ENCODE peak calls at places on chromosomes 13 and 19, in ten cellular contexts. F is heart right ventricle, W is brain microvascular endothelial cell, Q is ascending aorta, C is kidney, G is ovary, T is left lung, J is coronary artery, S is cardiac muscle cell, K is heart left ventricle. U is an unnamed sample.

GRCh38 chr13:71417205-71417604 is 449.8 kb downstream of the DACH1 start:
- DNase-seq in F (no peak), W (no peak), Q (no peak), C (no peak), G (no peak), T (no peak), J (no peak), S (peak), K (no peak), U (no peak)

GRCh38 chr13:27379694-27380596 is 44.5 kb upstream of the GTF3A start:
- DNase-seq in F (peak), W (peak), Q (peak), C (no peak), G (peak), T (no peak), J (no peak), S (peak), K (peak), U (peak)

GRCh38 chr13:41058229-41059070 is 2.9 kb upstream of the WBP4 start:
- DNase-seq in F (peak), W (no peak), Q (no peak), C (no peak), G (no peak), T (no peak), J (no peak), S (no peak), K (no peak), U (no peak)

GRCh38 chr19:45448887-45449299 is 18.9 kb upstream of the FOSB start:
- DNase-seq in F (no peak), W (no peak), Q (no peak), C (no peak), G (no peak), T (no peak), J (no peak), S (peak), K (no peak), U (peak)

GRCh38 chr19:16496613-16496983 is 404 bp downstream of the C19orf44 start:
- DNase-seq in F (no peak), W (peak), Q (peak), C (no peak), G (peak), T (no peak), J (no peak), S (peak), K (peak), U (no peak)

GRCh38 chr19:21474671-21475181 is 30.7 kb upstream of the ZNF429 start:
- DNase-seq in F (peak), W (peak), Q (peak), C (peak), G (peak), T (peak), J (peak), S (peak), K (peak), U (peak)

GRCh38 chr19:38663156-38663651 is 15.8 kb downstream of the ACTN4 start:
- DNase-seq in F (no peak), W (no peak), Q (no peak), C (peak), G (no peak), T (no peak), J (no peak), S (no peak), K (no peak), U (no peak)

GRCh38 chr13:95360464-95361097 is 59.3 kb upstream of the ABCC4 start:
- DNase-seq in F (no peak), W (no peak), Q (no peak), C (no peak), G (no peak), T (no peak), J (no peak), S (no peak), K (no peak), U (no peak)

GRCh38 chr13:112066624-112067004 is 335 bp upstream of the SOX1 start:
- DNase-seq in F (peak), W (no peak), Q (no peak), C (peak), G (peak), T (no peak), J (no peak), S (peak), K (peak), U (no peak)

GRCh38 chr13:66208589-66208988 is 1021.5 kb downstream of the PCDH9 start:
- DNase-seq in F (no peak), W (no peak), Q (no peak), C (no peak), G (no peak), T (no peak), J (no peak), S (no peak), K (no peak), U (no peak)

GRCh38 chr13:43133792-43134191 is 110.4 kb downstream of the DNAJC15 start:
- DNase-seq in F (no peak), W (no peak), Q (no peak), C (no peak), G (no peak), T (no peak), J (no peak), S (no peak), K (no peak), U (no peak)

GRCh38 chr19:38213911-38214625 is 10.0 kb downstream of the DPF1 start:
- DNase-seq in F (no peak), W (peak), Q (no peak), C (no peak), G (no peak), T (no peak), J (no peak), S (peak), K (no peak), U (no peak)

GRCh38 chr19:38155453-38155852 is 68.6 kb downstream of the DPF1 start:
- DNase-seq in F (no peak), W (peak), Q (no peak), C (no peak), G (no peak), T (no peak), J (no peak), S (peak), K (no peak), U (no peak)

GRCh38 chr13:78604782-78605611 is 1.6 kb upstream of the POU4F1 start:
- DNase-seq in F (no peak), W (no peak), Q (no peak), C (no peak), G (no peak), T (no peak), J (no peak), S (no peak), K (no peak), U (no peak)

GRCh38 chr19:18418725-18419194 is 438 bp upstream of the SSBP4 start:
- DNase-seq in F (no peak), W (no peak), Q (peak), C (peak), G (peak), T (no peak), J (peak), S (no peak), K (peak), U (no peak)

GRCh38 chr19:49556412-49557398 is 23.7 kb downstream of the NOSIP start:
- DNase-seq in F (no peak), W (no peak), Q (no peak), C (peak), G (peak), T (no peak), J (no peak), S (no peak), K (no peak), U (no peak)

GRCh38 chr13:105343134-105343806 is 1192.2 kb downstream of the EFNB2 start:
- DNase-seq in F (no peak), W (peak), Q (no peak), C (no peak), G (no peak), T (no peak), J (no peak), S (no peak), K (no peak), U (no peak)

DNA sequence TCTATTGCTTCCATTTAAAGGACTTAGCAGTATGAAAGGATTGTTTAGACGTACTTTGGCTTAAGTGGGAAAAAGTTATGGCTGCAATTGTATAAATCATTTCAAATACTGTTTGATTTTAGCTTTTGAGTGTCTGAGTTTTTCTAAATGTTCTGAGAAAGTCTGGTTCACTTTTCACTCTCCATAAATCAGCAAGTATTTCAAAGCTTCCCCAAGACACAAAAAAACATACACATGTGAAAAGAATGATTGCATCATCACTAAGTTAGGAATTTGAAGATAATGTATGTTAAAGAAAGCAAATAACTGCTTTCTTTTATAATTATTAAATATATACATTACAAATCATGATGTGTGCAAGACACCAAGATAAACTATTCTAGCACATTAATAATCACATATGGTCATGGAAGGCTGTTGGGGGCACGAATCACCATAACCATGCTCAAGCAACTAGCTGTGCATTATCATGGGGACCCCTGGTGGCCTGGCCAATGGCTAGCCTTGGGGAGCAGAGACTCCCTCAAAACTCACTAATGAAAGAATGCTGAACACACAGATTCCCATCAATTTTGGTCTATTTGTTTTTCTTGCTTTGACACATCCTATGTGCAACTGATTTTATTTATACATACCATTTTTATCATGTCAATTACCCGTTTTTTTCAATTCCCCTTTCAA is 111.1 kb downstream of the MIPEP start:
- DNase-seq in F (no peak), W (no peak), Q (no peak), C (no peak), G (no peak), T (no peak), J (no peak), S (no peak), K (no peak), U (no peak)
- TF ChIP-seq CTCF in F (peak), W (peak), Q (no peak), C (no peak), G (no peak), T (no peak), J (no peak), S (peak), K (peak), U (no peak)

DNA sequence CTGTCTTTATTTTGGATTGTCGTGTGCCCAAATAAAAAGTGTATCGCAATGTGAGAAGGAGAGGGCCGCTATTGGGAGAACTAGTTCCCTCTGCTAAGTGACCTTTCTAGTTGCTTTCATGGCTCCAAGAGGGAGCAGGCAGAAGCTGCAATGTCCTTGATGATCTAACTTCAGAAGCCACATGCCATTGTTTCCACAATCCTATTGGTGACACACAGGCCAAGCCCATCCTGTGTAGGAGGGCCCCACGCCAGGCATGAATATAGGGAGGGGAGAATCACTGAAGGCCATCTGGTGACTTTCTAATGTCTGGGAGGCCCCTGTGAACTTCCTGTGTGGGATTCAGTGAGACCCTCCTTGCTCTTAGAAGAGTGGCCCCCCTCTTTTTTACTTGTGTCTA is 47.8 kb upstream of the KPNA3 start:
- DNase-seq in F (no peak), W (no peak), Q (no peak), C (no peak), G (no peak), T (peak), J (no peak), S (no peak), K (no peak), U (no peak)
- H3K27ac ChIP-seq in F (no peak), W (no peak), Q (no peak), C (no peak), G (no peak), T (no peak), J (no peak), S (no peak), K (no peak), U (no peak)

DNA sequence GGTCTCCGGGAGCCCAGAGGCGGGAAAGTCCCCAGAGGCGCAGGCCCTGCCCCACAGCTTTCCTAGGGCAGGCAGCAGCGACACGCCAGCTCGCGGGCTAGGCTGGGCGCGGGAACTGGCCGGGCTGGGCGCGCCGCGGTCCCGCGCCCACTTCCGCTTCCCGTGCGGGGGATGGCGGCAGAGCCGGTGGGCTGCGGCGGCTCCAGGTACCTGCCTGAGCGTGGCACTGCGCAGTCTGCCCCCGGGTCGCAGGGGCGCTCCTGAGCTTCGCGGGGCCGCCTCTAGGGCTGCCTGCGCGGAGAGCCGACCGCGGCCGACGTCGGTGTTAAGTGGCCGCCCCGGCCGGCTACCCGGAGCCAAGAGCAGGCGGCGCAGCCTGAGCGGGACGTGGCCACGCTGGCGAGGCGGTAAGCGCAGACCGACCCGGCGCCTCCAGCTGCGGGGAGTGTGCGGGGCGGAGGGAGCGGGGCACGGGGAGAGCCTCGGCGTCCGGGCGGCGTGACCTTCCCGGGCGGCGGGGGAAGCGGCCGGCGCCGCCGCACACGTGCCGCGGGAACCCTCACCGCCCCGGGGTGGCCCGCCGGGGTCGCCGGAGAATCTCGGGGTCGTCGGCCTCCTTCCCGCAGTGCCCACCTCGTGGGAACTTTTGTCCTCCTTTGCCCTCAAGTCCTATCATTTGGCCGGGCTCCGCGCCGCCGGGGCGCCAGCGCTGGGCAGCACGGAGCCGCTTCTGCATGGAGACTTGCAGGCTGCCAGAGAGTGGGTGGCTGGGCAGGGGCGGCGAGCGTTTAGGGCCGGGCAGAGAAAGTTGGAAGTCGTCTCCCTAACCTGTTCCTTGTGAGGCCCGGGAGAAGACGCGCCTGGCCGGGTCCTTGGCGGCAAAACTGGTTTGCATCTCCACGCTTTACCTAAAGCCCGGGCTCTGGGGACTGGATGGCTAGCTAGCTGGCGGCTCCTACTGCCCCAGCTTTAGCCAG is 31.4 kb upstream of the MPHOSPH8 start:
- DNase-seq in F (peak), W (no peak), Q (no peak), C (peak), G (no peak), T (peak), J (no peak), S (peak), K (peak), U (peak)
- TF ChIP-seq CTCF in F (peak), W (no peak), Q (no peak), C (no peak), G (no peak), T (no peak), J (no peak), S (no peak), K (peak), U (peak)

DNA sequence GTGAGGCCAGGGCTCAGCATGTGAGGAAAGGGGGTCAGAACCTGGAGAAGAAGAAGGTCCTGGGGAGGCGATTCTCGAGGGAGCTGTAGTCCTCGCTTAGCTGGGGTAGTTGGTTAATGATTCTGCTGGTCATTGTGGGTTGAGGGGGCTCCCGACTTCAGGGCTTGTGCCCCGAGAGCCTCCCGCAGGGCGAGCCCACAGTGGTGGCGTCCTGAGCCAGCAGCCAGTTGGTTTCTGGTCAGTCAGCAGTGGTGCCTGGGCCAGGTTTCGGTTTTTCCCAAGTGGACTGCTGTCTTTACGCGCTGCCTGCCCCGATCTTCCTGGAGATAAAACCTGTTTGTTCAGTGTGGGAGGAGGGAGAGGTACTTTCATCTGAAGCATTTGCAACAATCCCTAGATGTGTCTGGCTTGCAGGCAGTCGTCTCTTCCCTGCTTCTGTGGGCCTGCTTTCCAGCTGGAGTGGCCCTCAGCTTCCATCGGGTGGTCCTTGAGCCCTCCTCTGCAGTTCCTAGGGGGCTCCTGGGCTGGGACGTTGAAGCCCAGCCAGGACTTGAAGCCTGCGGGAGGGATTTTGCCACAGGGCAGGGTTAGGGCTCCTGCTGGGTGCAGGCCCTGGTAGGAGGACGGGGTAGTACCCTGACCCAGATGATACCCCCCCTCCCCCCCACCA is 3.2 kb downstream of the PTBP1 start:
- DNase-seq in F (no peak), W (no peak), Q (no peak), C (peak), G (peak), T (no peak), J (no peak), S (peak), K (peak), U (no peak)
- H3K27ac ChIP-seq in F (peak), W (no peak), Q (peak), C (peak), G (no peak), T (peak), J (peak), S (peak), K (peak), U (peak)

DNA sequence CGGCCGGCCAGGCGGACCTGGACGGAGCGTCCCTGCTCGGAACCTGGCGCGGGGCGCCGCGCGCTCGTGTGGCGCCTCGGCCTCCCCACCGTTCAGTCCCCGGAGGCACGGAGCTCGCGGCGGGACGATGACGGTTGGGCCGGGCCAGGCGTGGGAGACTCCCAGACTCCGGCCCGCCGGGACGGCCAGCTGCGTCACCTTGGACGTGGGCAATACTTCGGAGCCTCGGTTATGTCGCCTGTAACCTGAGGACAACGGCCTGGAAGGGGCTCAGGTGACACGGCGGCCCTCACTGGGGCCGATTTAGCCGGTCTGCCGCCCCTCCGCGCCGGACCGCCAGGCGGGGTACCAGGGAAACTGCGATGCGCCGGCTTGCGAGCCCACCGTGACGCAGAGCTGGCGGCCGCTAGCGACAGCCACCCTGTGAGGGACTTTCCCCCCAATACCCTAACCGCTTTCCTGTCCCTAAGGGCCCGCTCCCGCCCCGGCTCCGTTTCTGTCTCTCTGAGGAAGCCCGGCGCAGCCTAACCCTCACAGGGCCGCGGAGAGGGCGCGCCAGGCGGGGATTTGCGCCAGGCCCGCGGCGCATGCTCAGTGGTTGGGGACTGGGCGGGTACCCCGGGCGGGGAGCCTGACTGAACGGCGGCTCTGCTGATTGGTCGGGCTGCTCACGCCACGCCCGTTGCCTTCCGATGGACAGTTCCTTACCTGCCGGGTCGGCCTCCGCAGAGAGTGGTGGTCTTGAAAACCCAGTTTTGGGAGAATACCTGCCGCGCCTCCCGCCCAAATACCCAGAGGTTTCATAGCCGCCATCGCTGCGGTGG is 109.5 kb upstream of the DOCK9 start:
- DNase-seq in F (peak), W (peak), Q (peak), C (peak), G (peak), T (peak), J (peak), S (peak), K (peak), U (peak)
- TF ChIP-seq CTCF in F (peak), W (peak), Q (no peak), C (no peak), G (no peak), T (no peak), J (no peak), S (peak), K (peak), U (no peak)